ENCODE peak calls at places on chromosomes 12 and 14, in five cellular contexts. One of them, this sample, is unnamed.
A peak's percentile ranks its signal among the peaks of the same experiment; 100 is the strongest.

GRCh38 chr14:89185919-89186849 is 230.8 kb downstream of the FOXN3 start:
- DNase-seq in IMR-90: peak; percentile 88
- DNase-seq in neural progenitor cell: peak; percentile 75
- DNase-seq in CD8-positive, alpha-beta memory T cell: no peak
- DNase-seq in CD8-positive, alpha-beta T cell: no peak
- DNase-seq in this sample: no peak

GRCh38 chr14:95415993-95416392 is 96.3 kb upstream of the CLMN start:
- DNase-seq in IMR-90: no peak
- DNase-seq in neural progenitor cell: no peak
- DNase-seq in CD8-positive, alpha-beta memory T cell: no peak
- DNase-seq in CD8-positive, alpha-beta T cell: no peak
- DNase-seq in this sample: no peak

GRCh38 chr12:51923506-51924365 is 16.4 kb downstream of the ACVRL1 start:
- DNase-seq in IMR-90: no peak
- DNase-seq in neural progenitor cell: peak; percentile 72
- DNase-seq in CD8-positive, alpha-beta memory T cell: peak; percentile 21
- DNase-seq in CD8-positive, alpha-beta T cell: peak; percentile 71
- DNase-seq in this sample: no peak

GRCh38 chr12:57461904-57462306 is 2.3 kb downstream of the GLI1 start:
- DNase-seq in IMR-90: peak; percentile 33
- DNase-seq in neural progenitor cell: no peak
- DNase-seq in CD8-positive, alpha-beta memory T cell: no peak
- DNase-seq in CD8-positive, alpha-beta T cell: no peak
- DNase-seq in this sample: no peak

GRCh38 chr14:98182385-98183055 is 1089.5 kb downstream of the BCL11B start:
- DNase-seq in IMR-90: no peak
- DNase-seq in neural progenitor cell: no peak
- DNase-seq in CD8-positive, alpha-beta memory T cell: no peak
- DNase-seq in CD8-positive, alpha-beta T cell: no peak
- DNase-seq in this sample: no peak

GRCh38 chr14:81402123-81402495 is 2.0 kb upstream of the STON2 start:
- DNase-seq in IMR-90: no peak
- DNase-seq in neural progenitor cell: no peak
- DNase-seq in CD8-positive, alpha-beta memory T cell: no peak
- DNase-seq in CD8-positive, alpha-beta T cell: no peak
- DNase-seq in this sample: peak; percentile 13

GRCh38 chr12:106251636-106252035 is 3.8 kb upstream of the CKAP4 start:
- DNase-seq in IMR-90: peak; percentile 56
- DNase-seq in neural progenitor cell: peak; percentile 12
- DNase-seq in CD8-positive, alpha-beta memory T cell: no peak
- DNase-seq in CD8-positive, alpha-beta T cell: no peak
- DNase-seq in this sample: peak; percentile 24

GRCh38 chr14:89576960-89577359 is 159.9 kb upstream of the FOXN3 start:
- DNase-seq in IMR-90: peak; percentile 5
- DNase-seq in neural progenitor cell: peak; percentile 62
- DNase-seq in CD8-positive, alpha-beta memory T cell: no peak
- DNase-seq in CD8-positive, alpha-beta T cell: no peak
- DNase-seq in this sample: no peak

GRCh38 chr12:56818629-56819028 is 55.5 kb downstream of the HSD17B6 start:
- DNase-seq in IMR-90: no peak
- DNase-seq in neural progenitor cell: no peak
- DNase-seq in CD8-positive, alpha-beta memory T cell: no peak
- DNase-seq in CD8-positive, alpha-beta T cell: no peak
- DNase-seq in this sample: no peak

GRCh38 chr12:26760657-26761293 is 72.2 kb downstream of the ITPR2 start:
- DNase-seq in IMR-90: no peak
- DNase-seq in neural progenitor cell: no peak
- DNase-seq in CD8-positive, alpha-beta memory T cell: no peak
- DNase-seq in CD8-positive, alpha-beta T cell: no peak
- DNase-seq in this sample: no peak

GRCh38 chr12:121925361-121925725 is 7.0 kb downstream of the CFAP251 start:
- DNase-seq in IMR-90: peak; percentile 83
- DNase-seq in neural progenitor cell: no peak
- DNase-seq in CD8-positive, alpha-beta memory T cell: no peak
- DNase-seq in CD8-positive, alpha-beta T cell: no peak
- DNase-seq in this sample: peak; percentile 57

GRCh38 chr14:34673702-34674101 is 40.7 kb downstream of the CFL2 start:
- DNase-seq in IMR-90: no peak
- DNase-seq in neural progenitor cell: no peak
- DNase-seq in CD8-positive, alpha-beta memory T cell: no peak
- DNase-seq in CD8-positive, alpha-beta T cell: no peak
- DNase-seq in this sample: no peak

GRCh38 chr14:49598479-49599301 is at the start of gene LRR1:
- DNase-seq in IMR-90: peak; percentile 82
- DNase-seq in neural progenitor cell: peak; percentile 86
- DNase-seq in CD8-positive, alpha-beta memory T cell: peak; percentile 90
- DNase-seq in CD8-positive, alpha-beta T cell: peak; percentile 91
- DNase-seq in this sample: peak; percentile 86

GRCh38 chr14:66503532-66503931 is 4.4 kb upstream of the GPHN start:
- DNase-seq in IMR-90: peak; percentile 28
- DNase-seq in neural progenitor cell: no peak
- DNase-seq in CD8-positive, alpha-beta memory T cell: no peak
- DNase-seq in CD8-positive, alpha-beta T cell: no peak
- DNase-seq in this sample: peak; percentile 15

GRCh38 chr12:57632898-57633825 is at the start of gene B4GALNT1:
- DNase-seq in IMR-90: peak; percentile 45
- DNase-seq in neural progenitor cell: peak; percentile 89
- DNase-seq in CD8-positive, alpha-beta memory T cell: peak; percentile 57
- DNase-seq in CD8-positive, alpha-beta T cell: peak; percentile 78
- DNase-seq in this sample: peak; percentile 96

GRCh38 chr12:13197526-13198141 is 1.1 kb downstream of the EMP1 start:
- DNase-seq in IMR-90: peak; percentile 36
- DNase-seq in neural progenitor cell: no peak
- DNase-seq in CD8-positive, alpha-beta memory T cell: no peak
- DNase-seq in CD8-positive, alpha-beta T cell: no peak
- DNase-seq in this sample: no peak

GRCh38 chr12:2495452-2496112 is 299.2 kb upstream of the FKBP4 start:
- DNase-seq in IMR-90: no peak
- DNase-seq in neural progenitor cell: no peak
- DNase-seq in CD8-positive, alpha-beta memory T cell: no peak
- DNase-seq in CD8-positive, alpha-beta T cell: no peak
- DNase-seq in this sample: no peak

GRCh38 chr12:80766897-80767296 is 50.2 kb downstream of the MYF5 start:
- DNase-seq in IMR-90: no peak
- DNase-seq in neural progenitor cell: no peak
- DNase-seq in CD8-positive, alpha-beta memory T cell: no peak
- DNase-seq in CD8-positive, alpha-beta T cell: no peak
- DNase-seq in this sample: no peak

GRCh38 chr14:36509056-36509917 is 10.7 kb downstream of the NKX2-1 start:
- DNase-seq in IMR-90: no peak
- DNase-seq in neural progenitor cell: no peak
- DNase-seq in CD8-positive, alpha-beta memory T cell: no peak
- DNase-seq in CD8-positive, alpha-beta T cell: no peak
- DNase-seq in this sample: no peak

GRCh38 chr12:107533218-107533617 is 152.4 kb upstream of the PWP1 start:
- DNase-seq in IMR-90: no peak
- DNase-seq in neural progenitor cell: no peak
- DNase-seq in CD8-positive, alpha-beta memory T cell: no peak
- DNase-seq in CD8-positive, alpha-beta T cell: no peak
- DNase-seq in this sample: no peak

GRCh38 chr14:24876009-24876690 is 173.8 kb downstream of the STXBP6 start:
- DNase-seq in IMR-90: no peak
- DNase-seq in neural progenitor cell: no peak
- DNase-seq in CD8-positive, alpha-beta memory T cell: no peak
- DNase-seq in CD8-positive, alpha-beta T cell: no peak
- DNase-seq in this sample: no peak

GRCh38 chr14:93033983-93034670 is 81.6 kb downstream of the ITPK1 start:
- DNase-seq in IMR-90: no peak
- DNase-seq in neural progenitor cell: peak; percentile 54
- DNase-seq in CD8-positive, alpha-beta memory T cell: peak; percentile 42
- DNase-seq in CD8-positive, alpha-beta T cell: peak; percentile 79
- DNase-seq in this sample: peak; percentile 57

GRCh38 chr14:34460295-34460694 is 1.7 kb downstream of the SPTSSA start:
- DNase-seq in IMR-90: no peak
- DNase-seq in neural progenitor cell: no peak
- DNase-seq in CD8-positive, alpha-beta memory T cell: no peak
- DNase-seq in CD8-positive, alpha-beta T cell: no peak
- DNase-seq in this sample: no peak

GRCh38 chr12:24561882-24562760 is 386.8 kb downstream of the BCAT1 start:
- DNase-seq in IMR-90: peak; percentile 62
- DNase-seq in neural progenitor cell: peak; percentile 84
- DNase-seq in CD8-positive, alpha-beta memory T cell: no peak
- DNase-seq in CD8-positive, alpha-beta T cell: no peak
- DNase-seq in this sample: peak; percentile 60

DNA sequence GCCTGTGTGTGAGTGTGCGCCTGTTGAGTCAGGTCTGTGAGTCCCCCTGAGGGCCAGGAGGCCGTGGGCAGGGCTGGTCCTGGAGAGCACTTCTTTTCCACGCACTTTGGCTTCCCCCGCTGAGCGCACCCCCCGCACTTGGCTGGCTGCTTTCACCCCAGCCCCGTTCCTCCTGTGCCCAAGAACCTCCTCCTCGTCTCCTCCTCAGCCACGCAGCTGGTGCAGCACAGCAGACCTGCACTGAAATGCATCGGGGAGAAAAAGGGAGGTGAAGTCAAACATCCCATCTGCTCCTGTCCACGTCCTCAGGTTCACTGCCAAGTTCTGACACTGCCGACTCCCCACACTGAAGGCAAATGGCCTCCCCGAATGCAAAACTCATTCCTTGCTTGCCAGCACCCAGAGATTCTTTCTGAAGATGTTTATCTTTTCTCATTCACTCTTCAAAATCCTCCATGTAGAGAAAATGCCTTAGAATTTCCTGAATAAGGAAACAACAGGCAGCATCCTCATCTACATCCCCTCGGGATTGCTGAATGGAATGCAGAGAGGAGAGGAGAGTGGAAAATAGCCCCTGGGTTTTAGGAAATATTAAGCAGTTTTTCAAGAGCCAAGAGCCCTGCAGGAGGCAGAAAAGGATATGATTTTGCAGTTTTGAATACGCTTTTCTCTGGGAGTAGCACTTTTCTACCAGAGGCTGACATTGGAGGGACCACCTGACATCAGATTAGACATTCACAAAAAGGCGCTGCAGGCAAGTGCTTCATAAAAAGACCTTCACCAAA is 362.5 kb upstream of the SFSWAP start:
- DNase-seq in IMR-90: no peak
- DNase-seq in neural progenitor cell: no peak
- DNase-seq in CD8-positive, alpha-beta memory T cell: no peak
- DNase-seq in CD8-positive, alpha-beta T cell: no peak
- DNase-seq in this sample: no peak
- H3K4me1 ChIP-seq in IMR-90: no peaks in the 10 kb centered on the region
- H3K4me1 ChIP-seq in neural progenitor cell: no peaks in the 10 kb centered on the region
- H3K4me1 ChIP-seq in CD8-positive, alpha-beta memory T cell: no peaks in the 10 kb centered on the region
- H3K4me1 ChIP-seq in CD8-positive, alpha-beta T cell: no peaks in the 10 kb centered on the region
- H3K4me1 ChIP-seq in this sample: no peaks in the 10 kb centered on the region

GRCh38 chr14:20454645-20455354 is at the start of the genes APEX1 and OSGEP:
- DNase-seq in IMR-90: peak; percentile 99
- DNase-seq in neural progenitor cell: peak; percentile 100
- DNase-seq in CD8-positive, alpha-beta memory T cell: peak; percentile 97
- DNase-seq in CD8-positive, alpha-beta T cell: peak; percentile 96
- DNase-seq in this sample: peak; percentile 98
- H3K36me3 ChIP-seq in IMR-90: peaks cover 28% of the 10 kb centered on the region
- H3K36me3 ChIP-seq in neural progenitor cell: peaks cover 7% of the 10 kb centered on the region
- H3K36me3 ChIP-seq in CD8-positive, alpha-beta memory T cell: peaks cover 59% of the 10 kb centered on the region
- H3K36me3 ChIP-seq in CD8-positive, alpha-beta T cell: peaks cover 54% of the 10 kb centered on the region
- H3K36me3 ChIP-seq in this sample: peaks cover 25% of the 10 kb centered on the region

GRCh38 chr12:6618483-6618882 is 11.3 kb upstream of the CHD4 start:
- DNase-seq in IMR-90: no peak
- DNase-seq in neural progenitor cell: no peak
- DNase-seq in CD8-positive, alpha-beta memory T cell: no peak
- DNase-seq in CD8-positive, alpha-beta T cell: no peak
- DNase-seq in this sample: no peak
- H3K4me1 ChIP-seq in IMR-90: peaks cover 4% of the 10 kb centered on the region
- H3K4me1 ChIP-seq in neural progenitor cell: peaks cover 5% of the 10 kb centered on the region
- H3K4me1 ChIP-seq in CD8-positive, alpha-beta memory T cell: peaks cover under 1% of the 10 kb centered on the region
- H3K4me1 ChIP-seq in CD8-positive, alpha-beta T cell: peaks cover 20% of the 10 kb centered on the region
- H3K4me1 ChIP-seq in this sample: peaks cover 2% of the 10 kb centered on the region

GRCh38 chr14:74586681-74587362 is 25.2 kb downstream of the LTBP2 start:
- DNase-seq in IMR-90: no peak
- DNase-seq in neural progenitor cell: no peak
- DNase-seq in CD8-positive, alpha-beta memory T cell: no peak
- DNase-seq in CD8-positive, alpha-beta T cell: no peak
- DNase-seq in this sample: peak; percentile 79

GRCh38 chr14:74585406-74586335 is 26.4 kb downstream of the LTBP2 start:
- DNase-seq in IMR-90: no peak
- DNase-seq in neural progenitor cell: no peak
- DNase-seq in CD8-positive, alpha-beta memory T cell: no peak
- DNase-seq in CD8-positive, alpha-beta T cell: no peak
- DNase-seq in this sample: no peak

GRCh38 chr14:74589291-74589879 is 22.7 kb downstream of the LTBP2 start:
- DNase-seq in IMR-90: no peak
- DNase-seq in neural progenitor cell: no peak
- DNase-seq in CD8-positive, alpha-beta memory T cell: no peak
- DNase-seq in CD8-positive, alpha-beta T cell: no peak
- DNase-seq in this sample: no peak

GRCh38 chr14:74584966-74585365 is 27.1 kb downstream of the LTBP2 start:
- DNase-seq in IMR-90: no peak
- DNase-seq in neural progenitor cell: no peak
- DNase-seq in CD8-positive, alpha-beta memory T cell: no peak
- DNase-seq in CD8-positive, alpha-beta T cell: no peak
- DNase-seq in this sample: no peak

GRCh38 chr14:74587363-74587707 is 24.7 kb downstream of the LTBP2 start:
- DNase-seq in IMR-90: no peak
- DNase-seq in neural progenitor cell: no peak
- DNase-seq in CD8-positive, alpha-beta memory T cell: no peak
- DNase-seq in CD8-positive, alpha-beta T cell: no peak
- DNase-seq in this sample: no peak
- H3K36me3 ChIP-seq in IMR-90: no peaks in the 10 kb centered on the region
- H3K36me3 ChIP-seq in neural progenitor cell: no peaks in the 10 kb centered on the region
- H3K36me3 ChIP-seq in CD8-positive, alpha-beta memory T cell: no peaks in the 10 kb centered on the region
- H3K36me3 ChIP-seq in CD8-positive, alpha-beta T cell: no peaks in the 10 kb centered on the region
- H3K36me3 ChIP-seq in this sample: no peaks in the 10 kb centered on the region

GRCh38 chr14:64983439-64984310 is 3.0 kb upstream of the FNTB start:
- DNase-seq in IMR-90: peak; percentile 74
- DNase-seq in neural progenitor cell: peak; percentile 58
- DNase-seq in CD8-positive, alpha-beta memory T cell: peak; percentile 48
- DNase-seq in CD8-positive, alpha-beta T cell: no peak
- DNase-seq in this sample: no peak
- H3K4me1 ChIP-seq in IMR-90: peaks cover 3% of the 10 kb centered on the region
- H3K4me1 ChIP-seq in neural progenitor cell: peaks cover 12% of the 10 kb centered on the region
- H3K4me1 ChIP-seq in CD8-positive, alpha-beta memory T cell: peaks cover 26% of the 10 kb centered on the region
- H3K4me1 ChIP-seq in CD8-positive, alpha-beta T cell: peaks cover 23% of the 10 kb centered on the region
- H3K4me1 ChIP-seq in this sample: peaks cover 13% of the 10 kb centered on the region

GRCh38 chr12:22662356-22662755 is 37.4 kb downstream of the ETNK1 start:
- DNase-seq in IMR-90: no peak
- DNase-seq in neural progenitor cell: no peak
- DNase-seq in CD8-positive, alpha-beta memory T cell: no peak
- DNase-seq in CD8-positive, alpha-beta T cell: no peak
- DNase-seq in this sample: no peak
- H3K36me3 ChIP-seq in IMR-90: peaks cover 3% of the 10 kb centered on the region
- H3K36me3 ChIP-seq in neural progenitor cell: peaks cover 4% of the 10 kb centered on the region
- H3K36me3 ChIP-seq in CD8-positive, alpha-beta memory T cell: no peaks in the 10 kb centered on the region
- H3K36me3 ChIP-seq in CD8-positive, alpha-beta T cell: no peaks in the 10 kb centered on the region
- H3K36me3 ChIP-seq in this sample: peaks cover 24% of the 10 kb centered on the region